ENCODE peak calls at places on chromosomes 5 and 9, in five cellular contexts. L is tibial artery, T is kidney, R is mammary epithelial cell, S is dorsolateral prefrontal cortex. C is an unnamed sample.

GRCh38 chr9:79254900-79255651 is 316.7 kb upstream of the TLE4 start:
- DNase-seq in L (no peak), T (no peak), R (no peak), S (no peak), C (no peak)

GRCh38 chr5:179314606-179315355 is 30.5 kb downstream of the ADAMTS2 start:
- DNase-seq in L (peak), T (peak), R (no peak), S (no peak), C (no peak)

GRCh38 chr5:58937031-58937681 is 354.3 kb downstream of the RAB3C start:
- DNase-seq in L (no peak), T (no peak), R (no peak), S (no peak), C (no peak)

GRCh38 chr5:174479325-174479724 is 245.1 kb upstream of the MSX2 start:
- DNase-seq in L (no peak), T (no peak), R (no peak), S (no peak), C (no peak)

GRCh38 chr9:106019702-106020101 is 325.4 kb downstream of the TMEM38B start:
- DNase-seq in L (no peak), T (no peak), R (no peak), S (no peak), C (no peak)

GRCh38 chr9:133227242-133227860 is 18.3 kb upstream of the OBP2B start:
- DNase-seq in L (no peak), T (peak), R (no peak), S (no peak), C (no peak)

GRCh38 chr9:135353935-135354334 is 125.6 kb upstream of the PPP1R26 start:
- DNase-seq in L (no peak), T (no peak), R (no peak), S (no peak), C (no peak)

GRCh38 chr5:157143127-157143959 is 678 bp upstream of the MED7 start:
- DNase-seq in L (peak), T (no peak), R (no peak), S (peak), C (no peak)

GRCh38 chr9:132742821-132743311 is 72.6 kb downstream of the GTF3C4 start:
- DNase-seq in L (peak), T (no peak), R (no peak), S (no peak), C (no peak)

GRCh38 chr9:133769511-133770075 is 31.4 kb upstream of the SARDH start:
- DNase-seq in L (peak), T (peak), R (no peak), S (no peak), C (no peak)

GRCh38 chr5:2894347-2895135 is 143.1 kb upstream of the IRX2 start:
- DNase-seq in L (peak), T (no peak), R (no peak), S (no peak), C (no peak)

GRCh38 chr5:2897276-2897990 is 146.0 kb upstream of the IRX2 start:
- DNase-seq in L (peak), T (no peak), R (no peak), S (no peak), C (no peak)

GRCh38 chr5:2895876-2896275 is 144.4 kb upstream of the IRX2 start:
- DNase-seq in L (peak), T (no peak), R (no peak), S (no peak), C (no peak)

GRCh38 chr5:2896371-2897275 is 145.1 kb upstream of the IRX2 start:
- DNase-seq in L (peak), T (no peak), R (no peak), S (no peak), C (no peak)

DNA sequence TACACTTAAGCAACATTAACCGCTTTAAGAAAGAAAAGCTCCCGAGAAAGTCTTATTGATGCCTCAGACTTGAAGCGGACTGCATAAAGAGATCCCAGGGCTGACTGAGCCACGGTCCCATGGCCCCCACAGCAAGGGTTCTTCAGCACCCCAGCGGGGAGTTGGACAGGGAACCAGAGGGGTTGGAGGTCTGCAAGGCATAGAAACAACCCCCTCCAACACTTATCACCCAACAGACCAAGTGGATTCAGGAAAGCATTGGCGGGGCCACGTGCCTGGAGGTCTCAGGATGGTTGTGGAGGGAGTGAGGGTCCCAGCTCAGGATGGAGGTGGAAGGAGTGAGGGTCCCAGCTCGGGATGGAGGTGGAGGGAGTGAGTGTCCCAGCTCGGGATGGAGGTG is 143.7 kb upstream of the IRX2 start:
- DNase-seq in L (peak), T (no peak), R (no peak), S (no peak), C (no peak)
- TF ChIP-seq CTCF in L (no peak), T (no peak), R (no peak), S (no peak), C (no peak)

GRCh38 chr5:88140863-88141694 is 127.6 kb downstream of the TMEM161B start:
- DNase-seq in L (peak), T (peak), R (peak), S (peak), C (peak)
- TF ChIP-seq CTCF in L (peak), T (peak), R (peak), S (peak), C (no peak)

GRCh38 chr9:108850293-108850897 is 5.4 kb downstream of the ACTL7B start:
- DNase-seq in L (no peak), T (no peak), R (peak), S (no peak), C (no peak)
- TF ChIP-seq CTCF in L (no peak), T (no peak), R (peak), S (peak), C (no peak)

DNA sequence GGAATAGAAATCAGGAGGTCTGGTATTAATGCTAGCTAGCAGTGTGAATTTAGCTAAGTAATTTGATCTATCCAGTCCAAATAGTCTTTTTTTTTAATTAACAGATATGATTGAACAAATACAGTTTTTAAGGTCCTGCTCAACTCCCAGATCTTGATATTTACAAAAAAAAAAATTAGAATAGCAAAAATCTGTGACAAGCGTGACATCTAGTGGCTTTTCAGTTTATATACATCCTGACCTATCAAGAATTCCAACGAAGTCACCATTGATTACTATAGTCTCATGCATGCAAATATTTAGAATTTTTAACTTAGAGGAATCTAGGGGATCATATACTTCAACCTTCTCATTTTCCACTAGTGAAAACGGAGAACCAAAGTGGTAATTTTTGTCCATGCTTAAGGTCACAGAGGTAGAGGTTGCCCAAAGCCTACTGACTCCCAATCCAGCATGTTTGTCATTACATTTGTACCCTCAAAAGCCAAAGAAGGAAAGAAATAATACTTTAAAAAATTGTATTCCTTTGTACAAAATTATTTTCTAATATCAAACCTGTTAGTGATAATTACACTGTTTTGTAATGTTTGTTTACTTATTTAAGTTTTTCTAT is 17.6 kb upstream of the TARS1 start:
- DNase-seq in L (no peak), T (no peak), R (no peak), S (no peak), C (no peak)
- TF ChIP-seq CTCF in L (peak), T (peak), R (peak), S (peak), C (no peak)

GRCh38 chr5:150511641-150512367 is 3.9 kb downstream of the NDST1 start:
- DNase-seq in L (no peak), T (no peak), R (peak), S (no peak), C (no peak)

GRCh38 chr5:150515446-150515845 is 7.5 kb downstream of the NDST1 start:
- DNase-seq in L (no peak), T (no peak), R (no peak), S (no peak), C (peak)

GRCh38 chr5:150514708-150515211 is 6.8 kb downstream of the NDST1 start:
- DNase-seq in L (no peak), T (no peak), R (peak), S (no peak), C (no peak)

GRCh38 chr5:150512368-150512747 is 4.4 kb downstream of the NDST1 start:
- DNase-seq in L (no peak), T (no peak), R (no peak), S (no peak), C (no peak)

DNA sequence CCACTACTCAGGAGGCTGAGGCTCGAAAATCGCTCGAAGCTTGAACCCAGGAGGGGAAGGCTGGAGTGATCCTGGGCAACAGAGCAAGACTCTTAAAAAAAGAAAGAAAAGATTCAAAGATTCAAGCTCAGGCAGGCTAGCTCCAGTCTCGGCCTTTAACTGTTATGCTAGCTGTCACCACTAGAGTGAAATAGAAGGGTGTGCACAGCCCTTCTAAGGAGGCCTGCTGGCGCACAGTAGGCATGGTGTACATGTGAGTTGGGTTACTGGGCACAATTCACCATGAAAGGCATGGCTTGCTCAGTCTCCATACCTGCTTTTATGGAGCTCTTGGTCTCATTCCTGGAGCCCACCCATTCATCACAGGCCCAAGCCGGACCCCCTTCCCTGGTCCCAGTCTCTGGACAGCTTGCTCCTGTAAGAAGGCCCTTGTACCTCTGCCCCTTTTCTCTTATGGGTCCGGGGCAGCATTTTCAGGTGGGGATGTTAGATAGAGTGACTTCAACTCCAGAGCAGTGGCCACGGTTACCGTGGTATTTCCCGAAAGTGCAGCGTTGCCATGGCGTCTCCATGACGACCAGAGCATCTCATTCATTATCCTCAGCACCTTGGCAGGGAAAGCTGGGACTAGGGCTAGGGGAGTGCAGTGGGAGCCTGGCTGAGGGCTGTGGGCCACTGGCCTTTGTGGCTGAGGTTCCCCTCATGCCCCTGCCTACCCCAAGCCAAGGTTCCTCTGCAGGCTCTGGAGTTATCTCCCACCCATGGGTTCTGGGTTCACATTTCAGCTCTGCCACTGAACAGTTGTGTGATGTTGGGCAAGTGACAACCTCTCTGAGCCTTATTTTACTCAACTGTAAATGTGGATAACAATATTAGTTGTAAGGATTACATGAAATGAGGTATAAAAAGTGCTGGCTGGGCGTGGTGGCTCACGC is 5.7 kb downstream of the NDST1 start:
- DNase-seq in L (no peak), T (no peak), R (no peak), S (no peak), C (no peak)
- TF ChIP-seq CTCF in L (no peak), T (no peak), R (no peak), S (no peak), C (no peak)

GRCh38 chr9:121156263-121156731 is 45.4 kb downstream of the RAB14 start:
- DNase-seq in L (no peak), T (no peak), R (peak), S (no peak), C (no peak)
- TF ChIP-seq CTCF in L (no peak), T (no peak), R (no peak), S (no peak), C (no peak)

DNA sequence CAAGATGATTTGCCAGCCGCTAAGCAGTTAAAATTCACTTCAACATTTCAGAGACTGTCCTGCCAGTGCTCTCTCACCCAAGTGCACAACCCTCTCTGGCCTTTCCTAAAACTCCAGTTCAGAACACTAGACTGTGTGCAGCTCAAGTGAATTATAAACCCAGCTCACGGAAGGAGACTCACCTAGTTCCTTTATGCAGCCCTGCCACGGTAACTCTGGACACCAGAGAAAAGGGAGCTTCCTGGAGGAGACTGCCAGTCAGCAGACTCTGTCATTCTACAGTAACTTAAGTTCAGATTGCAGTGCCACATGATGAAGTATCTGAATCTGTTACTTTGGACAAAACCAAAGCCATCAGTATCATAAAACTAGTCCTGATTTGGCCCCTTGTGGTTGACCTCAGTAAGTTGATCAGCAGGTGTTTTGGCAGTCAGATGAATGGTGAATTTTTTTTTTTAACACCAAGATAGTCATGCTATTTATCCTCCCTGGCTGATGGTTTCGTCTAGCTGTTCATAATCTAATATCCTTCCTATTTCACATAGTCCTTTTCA is 2.7 kb downstream of the MTRR start:
- DNase-seq in L (no peak), T (no peak), R (no peak), S (no peak), C (no peak)
- TF ChIP-seq CTCF in L (no peak), T (no peak), R (no peak), S (no peak), C (no peak)

DNA sequence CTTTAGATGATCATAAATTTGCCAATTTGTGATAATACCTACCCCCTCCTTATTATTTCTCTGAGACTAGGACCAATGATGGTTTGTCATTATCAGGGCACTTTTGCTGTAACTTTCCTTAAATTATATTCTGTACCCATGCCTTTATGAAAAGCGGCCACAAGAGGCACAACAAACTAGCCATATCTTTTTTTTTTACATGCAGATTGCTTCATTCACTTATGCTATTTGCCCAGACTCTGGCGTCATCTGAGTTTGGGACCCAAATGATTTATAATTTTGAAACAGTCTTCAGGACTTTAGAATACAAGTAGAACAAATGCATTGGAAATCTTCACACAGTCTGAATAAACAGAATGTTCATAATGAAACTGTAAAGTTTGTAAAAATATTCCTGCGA is 408.1 kb downstream of the MAT2B start:
- DNase-seq in L (no peak), T (no peak), R (no peak), S (no peak), C (no peak)
- TF ChIP-seq CTCF in L (no peak), T (no peak), R (peak), S (no peak), C (no peak)

GRCh38 chr5:20231040-20231439 is 243.0 kb upstream of the CDH18 start:
- DNase-seq in L (no peak), T (no peak), R (no peak), S (no peak), C (no peak)
- TF ChIP-seq CTCF in L (no peak), T (no peak), R (no peak), S (peak), C (no peak)

GRCh38 chr5:66963559-66963971 is 233.0 kb downstream of the CD180 start:
- DNase-seq in L (no peak), T (no peak), R (no peak), S (no peak), C (no peak)

GRCh38 chr5:66969963-66970362 is 226.6 kb downstream of the CD180 start:
- DNase-seq in L (no peak), T (no peak), R (no peak), S (no peak), C (no peak)

GRCh38 chr5:66967102-66967501 is 229.5 kb downstream of the CD180 start:
- DNase-seq in L (no peak), T (no peak), R (no peak), S (no peak), C (no peak)

GRCh38 chr5:66967826-66968262 is 228.8 kb downstream of the CD180 start:
- DNase-seq in L (no peak), T (no peak), R (no peak), S (no peak), C (no peak)

DNA sequence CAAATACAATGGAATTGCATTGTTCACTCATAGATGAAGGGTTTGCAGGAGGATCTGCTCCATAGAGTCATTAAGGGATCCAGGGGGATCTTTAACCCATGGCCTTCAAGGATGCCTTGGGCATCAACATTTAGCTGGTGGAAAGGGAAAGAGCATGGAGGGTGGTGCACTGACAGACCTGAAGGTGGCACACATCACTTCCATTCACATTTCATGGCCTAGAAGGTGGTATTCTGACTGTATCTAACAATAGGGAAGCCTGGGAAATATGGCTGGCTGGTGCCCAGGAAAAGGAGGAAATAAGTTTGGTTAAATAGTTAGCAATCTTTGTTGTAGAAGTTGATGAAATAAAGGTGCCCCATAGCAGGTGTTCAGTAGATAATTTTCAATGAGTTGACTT is 230.2 kb downstream of the CD180 start:
- DNase-seq in L (no peak), T (no peak), R (no peak), S (no peak), C (no peak)
- TF ChIP-seq CTCF in L (no peak), T (no peak), R (peak), S (no peak), C (no peak)